ENCODE peak calls at places on chromosome 11, in four cellular contexts. T, R, J and K are unnamed samples.

GRCh38 chr11:35316161-35316560 is 103.2 kb downstream of the SLC1A2 start:
- DNase-seq in T (no peak), R (no peak), J (no peak), K (no peak)

GRCh38 chr11:67318239-67318555 is 14.9 kb downstream of the SSH3 start:
- DNase-seq in T (no peak), R (no peak), J (no peak), K (no peak)

GRCh38 chr11:130480166-130480565 is 31.7 kb downstream of the ADAMTS15 start:
- DNase-seq in T (no peak), R (no peak), J (no peak), K (no peak)

GRCh38 chr11:111349191-111349695 is 29.8 kb downstream of the POU2AF1 start:
- DNase-seq in T (no peak), R (no peak), J (no peak), K (no peak)

GRCh38 chr11:64226507-64227051 is 505 bp downstream of the NUDT22 start:
- DNase-seq in T (peak; percentile 78), R (peak; percentile 49), J (peak; percentile 24), K (peak; percentile 48)

GRCh38 chr11:87355614-87356013 is 317.9 kb downstream of the TMEM135 start:
- DNase-seq in T (no peak), R (no peak), J (no peak), K (no peak)

GRCh38 chr11:29734287-29734686 is 282.5 kb downstream of the KCNA4 start:
- DNase-seq in T (no peak), R (no peak), J (no peak), K (no peak)

GRCh38 chr11:7383406-7383805 is 101.9 kb upstream of the OLFML1 start:
- DNase-seq in T (no peak), R (no peak), J (no peak), K (no peak)

GRCh38 chr11:19905280-19905853 is 192.7 kb downstream of the NAV2 start:
- DNase-seq in T (no peak), R (peak; percentile 45), J (no peak), K (no peak)

GRCh38 chr11:104332110-104332509 is 168.2 kb upstream of the PDGFD start:
- DNase-seq in T (no peak), R (peak; percentile 55), J (no peak), K (peak; percentile 64)

GRCh38 chr11:59207988-59208432 is 4.7 kb downstream of the MPEG1 start:
- DNase-seq in T (peak; percentile 59), R (peak; percentile 58), J (peak; percentile 4), K (peak; percentile 71)

GRCh38 chr11:199782-200181 is 6.9 kb downstream of the SCGB1C1 start:
- DNase-seq in T (peak; percentile 5), R (no peak), J (no peak), K (peak; percentile 12)

GRCh38 chr11:1863352-1864215 is 10.7 kb downstream of the LSP1 start:
- DNase-seq in T (no peak), R (no peak), J (no peak), K (peak; percentile 80)

GRCh38 chr11:76368497-76368896 is 12.4 kb downstream of the THAP12 start:
- DNase-seq in T (no peak), R (peak; percentile 13), J (no peak), K (no peak)

GRCh38 chr11:122100222-122101080 is 15.6 kb downstream of the BLID start:
- DNase-seq in T (no peak), R (no peak), J (no peak), K (peak; percentile 93)

GRCh38 chr11:78349614-78350013 is 68.0 kb downstream of the GAB2 start:
- DNase-seq in T (no peak), R (no peak), J (no peak), K (no peak)

GRCh38 chr11:73411031-73411430 is 34.8 kb downstream of the RELT start:
- DNase-seq in T (no peak), R (no peak), J (no peak), K (no peak)

GRCh38 chr11:1178906-1179305 is 21.2 kb downstream of the MUC5AC start:
- DNase-seq in T (no peak), R (no peak), J (no peak), K (no peak)

GRCh38 chr11:130947058-130947457 is 30.8 kb upstream of the SNX19 start:
- DNase-seq in T (no peak), R (no peak), J (no peak), K (no peak)

GRCh38 chr11:23680488-23681230 is 816.2 kb upstream of the LUZP2 start:
- DNase-seq in T (no peak), R (peak; percentile 5), J (no peak), K (no peak)

GRCh38 chr11:43879789-43880639 is 617 bp upstream of the ALKBH3 start:
- DNase-seq in T (no peak), R (no peak), J (no peak), K (no peak)

GRCh38 chr11:102802341-102802740 is 4.4 kb upstream of the MMP1 start:
- DNase-seq in T (no peak), R (no peak), J (no peak), K (no peak)

GRCh38 chr11:116990061-116990473 is 108.2 kb downstream of the SIK3 start:
- DNase-seq in T (no peak), R (no peak), J (no peak), K (no peak)

GRCh38 chr11:17613428-17613962 is 66.4 kb downstream of the OTOG start:
- DNase-seq in T (no peak), R (no peak), J (no peak), K (no peak)

GRCh38 chr11:25247336-25247735 is 750.5 kb downstream of the LUZP2 start:
- DNase-seq in T (no peak), R (no peak), J (no peak), K (no peak)

GRCh38 chr11:94550513-94550912 is 6.8 kb downstream of the FUT4 start:
- DNase-seq in T (no peak), R (no peak), J (no peak), K (no peak)

GRCh38 chr11:119166368-119167076 is 2.0 kb upstream of the NLRX1 start:
- DNase-seq in T (no peak), R (no peak), J (no peak), K (no peak)

GRCh38 chr11:66469441-66469840 is 2.7 kb downstream of the PELI3 start:
- DNase-seq in T (no peak), R (no peak), J (no peak), K (no peak)